ENCODE peak calls at places on chromosome 10, in five cellular contexts. One of them, this sample, is unnamed.
A peak's percentile ranks its signal among the peaks of the same experiment; 100 is the strongest.

GRCh38 chr10:114174462-114175190 is 623 bp upstream of the CCDC186 start:
- DNase-seq in WTC11: no peak
- DNase-seq in GM12878: no peak
- DNase-seq in H1: no peak
- DNase-seq in HepG2: no peak
- DNase-seq in this sample: no peak

GRCh38 chr10:77531441-77532001 is 106.1 kb downstream of the KCNMA1 start:
- DNase-seq in GM12878: no peak
- DNase-seq in WTC11: no peak
- DNase-seq in HepG2: no peak
- DNase-seq in H1: no peak
- DNase-seq in this sample: peak; percentile 34

GRCh38 chr10:22611425-22612111 is 102.8 kb downstream of the PIP4K2A start:
- DNase-seq in WTC11: no peak
- DNase-seq in HepG2: no peak
- DNase-seq in GM12878: peak; percentile 57
- DNase-seq in H1: no peak
- DNase-seq in this sample: no peak

GRCh38 chr10:133287832-133288500 is 11.3 kb upstream of the ADAM8 start:
- DNase-seq in GM12878: no peak
- DNase-seq in H1: no peak
- DNase-seq in WTC11: no peak
- DNase-seq in HepG2: no peak
- DNase-seq in this sample: no peak

GRCh38 chr10:29435809-29436501 is 147.1 kb downstream of the LYZL1 start:
- DNase-seq in WTC11: no peak
- DNase-seq in HepG2: peak; percentile 75
- DNase-seq in H1: no peak
- DNase-seq in GM12878: no peak
- DNase-seq in this sample: no peak

GRCh38 chr10:42149027-42149700 is 489.2 kb downstream of the ZNF33B start:
- DNase-seq in WTC11: no peak
- DNase-seq in HepG2: no peak
- DNase-seq in H1: no peak
- DNase-seq in GM12878: no peak
- DNase-seq in this sample: no peak

GRCh38 chr10:36462194-36462593 is 663.2 kb upstream of the ANKRD30A start:
- DNase-seq in GM12878: no peak
- DNase-seq in WTC11: no peak
- DNase-seq in H1: no peak
- DNase-seq in HepG2: no peak
- DNase-seq in this sample: no peak

GRCh38 chr10:69215405-69216176 is 4.5 kb upstream of the HKDC1 start:
- DNase-seq in WTC11: no peak
- DNase-seq in H1: no peak
- DNase-seq in GM12878: no peak
- DNase-seq in HepG2: no peak
- DNase-seq in this sample: no peak

GRCh38 chr10:58237014-58237830 is 30.5 kb downstream of the IPMK start:
- DNase-seq in H1: no peak
- DNase-seq in WTC11: no peak
- DNase-seq in GM12878: no peak
- DNase-seq in HepG2: peak; percentile 78
- DNase-seq in this sample: no peak

GRCh38 chr10:73522263-73522662 is 26.4 kb upstream of the PPP3CB start:
- DNase-seq in GM12878: no peak
- DNase-seq in H1: no peak
- DNase-seq in HepG2: no peak
- DNase-seq in WTC11: no peak
- DNase-seq in this sample: no peak

GRCh38 chr10:77291596-77292505 is 345.8 kb downstream of the KCNMA1 start:
- DNase-seq in H1: no peak
- DNase-seq in WTC11: no peak
- DNase-seq in GM12878: no peak
- DNase-seq in HepG2: no peak
- DNase-seq in this sample: no peak

GRCh38 chr10:132735341-132735775 is 50.6 kb downstream of the NKX6-2 start:
- DNase-seq in GM12878: no peak
- DNase-seq in WTC11: no peak
- DNase-seq in HepG2: no peak
- DNase-seq in H1: no peak
- DNase-seq in this sample: no peak

DNA sequence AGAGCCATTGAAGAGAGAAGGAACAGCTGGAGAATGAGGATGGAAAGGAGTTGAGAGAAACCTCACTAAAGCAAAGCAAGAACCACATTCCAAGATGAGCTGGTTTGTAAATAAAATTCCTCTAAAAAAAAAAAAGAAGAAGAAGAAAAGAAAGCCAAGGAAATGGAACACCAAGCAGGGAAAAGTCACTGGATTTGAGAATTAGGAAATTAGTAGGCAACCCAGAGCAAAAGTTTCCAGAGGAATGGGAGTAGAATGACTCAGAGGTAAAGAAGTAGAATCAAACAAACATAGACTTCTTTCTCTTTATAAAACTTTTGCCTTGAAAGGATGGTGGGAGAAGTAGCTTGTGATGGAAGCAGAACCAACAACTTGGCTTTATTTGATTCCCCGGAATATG is 3.9 kb downstream of the CH25H start:
- DNase-seq in WTC11: no peak
- DNase-seq in H1: no peak
- DNase-seq in HepG2: no peak
- DNase-seq in GM12878: no peak
- DNase-seq in this sample: no peak
- TF ChIP-seq ATF2 in WTC11: no peak
- TF ChIP-seq ATF2 in H1: no peak
- TF ChIP-seq ATF2 in HepG2: no peak
- TF ChIP-seq ATF2 in GM12878: no peak
- TF ChIP-seq ATF2 in this sample: no peak

DNA sequence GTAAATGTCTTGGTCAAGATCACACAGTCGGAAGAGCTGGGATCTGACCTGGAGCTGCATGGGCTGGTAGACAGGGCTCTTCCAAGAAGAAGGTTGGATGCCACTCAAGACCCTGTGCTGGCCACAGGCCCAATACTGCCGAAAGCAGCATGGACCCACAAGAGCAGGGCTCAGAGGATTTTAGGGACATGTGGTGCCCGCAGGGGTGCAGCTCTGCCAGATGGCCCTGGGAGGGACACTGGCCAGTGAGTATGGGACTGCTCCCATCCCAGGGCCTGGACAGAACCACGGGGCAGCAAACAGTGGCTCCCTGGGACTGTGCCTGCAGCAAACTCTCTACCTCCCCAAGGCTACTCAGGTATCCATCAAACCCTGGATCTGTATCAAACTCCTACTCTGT is 12.4 kb downstream of the MAT1A start:
- DNase-seq in GM12878: no peak
- DNase-seq in HepG2: no peak
- DNase-seq in H1: no peak
- DNase-seq in WTC11: no peak
- DNase-seq in this sample: peak; percentile 1
- TF ChIP-seq ATF2 in GM12878: no peak
- TF ChIP-seq ATF2 in HepG2: no peak
- TF ChIP-seq ATF2 in H1: no peak
- TF ChIP-seq ATF2 in WTC11: no peak
- TF ChIP-seq ATF2 in this sample: no peak

GRCh38 chr10:92897916-92898315 is 49.6 kb downstream of the EXOC6 start:
- DNase-seq in H1: no peak
- DNase-seq in HepG2: no peak
- DNase-seq in GM12878: no peak
- DNase-seq in WTC11: no peak
- DNase-seq in this sample: no peak
- TF ChIP-seq ATF2 in H1: no peak
- TF ChIP-seq ATF2 in HepG2: no peak
- TF ChIP-seq ATF2 in GM12878: no peak
- TF ChIP-seq ATF2 in WTC11: no peak
- TF ChIP-seq ATF2 in this sample: no peak

DNA sequence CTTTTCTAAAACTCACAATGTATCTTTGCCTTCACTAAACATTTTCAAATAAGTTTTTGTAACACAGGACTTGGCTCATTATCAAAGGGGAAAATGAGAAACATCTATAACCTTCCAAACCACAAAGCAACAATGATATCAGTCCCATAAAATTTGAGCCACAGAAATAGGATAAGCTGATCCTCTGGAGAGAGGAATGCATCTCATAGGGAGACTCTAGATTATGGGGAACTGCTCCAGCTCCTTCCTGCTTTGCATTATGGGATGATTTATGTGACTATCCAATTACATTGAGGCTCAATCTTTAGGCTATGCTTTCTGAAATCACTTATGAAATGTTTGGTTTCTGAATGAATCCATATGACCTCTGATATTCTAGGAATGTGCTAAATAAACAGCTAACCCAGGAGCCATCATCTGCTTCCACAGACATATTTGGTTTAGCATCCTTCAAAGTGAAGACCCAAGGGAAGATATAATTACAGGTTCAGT is 70.4 kb downstream of the CUBN start:
- DNase-seq in HepG2: no peak
- DNase-seq in WTC11: no peak
- DNase-seq in GM12878: no peak
- DNase-seq in H1: no peak
- DNase-seq in this sample: no peak
- TF ChIP-seq ATF2 in HepG2: no peak
- TF ChIP-seq ATF2 in WTC11: no peak
- TF ChIP-seq ATF2 in GM12878: no peak
- TF ChIP-seq ATF2 in H1: no peak
- TF ChIP-seq ATF2 in this sample: no peak

This sample was measured in K562.